ENCODE peak calls at places on chromosomes 4 and X, in four cellular contexts. F is SK-N-SH, G is GM12878, K is K562. N is an unnamed sample.

GRCh38 chrX:12709047-12709446 is 82.2 kb upstream of the PRPS2 start:
- DNase-seq in F (no peak), G (no peak), K (no peak), N (no peak)

GRCh38 chr4:133355636-133356035 is 206.5 kb downstream of the PCDH10 start:
- DNase-seq in F (no peak), G (no peak), K (no peak), N (peak; percentile 0)

GRCh38 chr4:40887690-40888089 is 137.9 kb downstream of the NSUN7 start:
- DNase-seq in F (no peak), G (no peak), K (no peak), N (no peak)

GRCh38 chr4:80073362-80074008 is 456 bp upstream of the ANTXR2 start:
- DNase-seq in F (no peak), G (peak; percentile 41), K (peak; percentile 74), N (no peak)

GRCh38 chrX:1906028-1906427 is 291.2 kb downstream of the ASMT start:
- DNase-seq in F (no peak), G (no peak), K (no peak), N (no peak)

GRCh38 chrX:19183777-19184485 is 61.7 kb upstream of the ADGRG2 start:
- DNase-seq in F (no peak), G (no peak), K (no peak), N (no peak)

GRCh38 chr4:65665951-65666523 is 4.3 kb downstream of the EPHA5 start:
- DNase-seq in F (no peak), G (no peak), K (no peak), N (no peak)

GRCh38 chr4:8308144-8308543 is 38.6 kb downstream of the HTRA3 start:
- DNase-seq in F (no peak), G (no peak), K (no peak), N (no peak)

GRCh38 chrX:25858273-25858880 is 279.8 kb upstream of the MAGEB18 start:
- DNase-seq in F (no peak), G (no peak), K (no peak), N (no peak)

GRCh38 chr4:109029987-109030386 is 267.1 kb upstream of the ETNPPL start:
- DNase-seq in F (no peak), G (no peak), K (no peak), N (no peak)

GRCh38 chrX:71846429-71846828 is 64.2 kb upstream of the NHSL2 start:
- DNase-seq in F (no peak), G (no peak), K (no peak), N (peak; percentile 0)

GRCh38 chrX:148609766-148610698 is 109.6 kb downstream of the AFF2 start:
- DNase-seq in F (no peak), G (peak; percentile 40), K (no peak), N (no peak)

GRCh38 chrX:24498975-24499374 is 33.9 kb downstream of the PDK3 start:
- DNase-seq in F (peak; percentile 30), G (no peak), K (no peak), N (no peak)

GRCh38 chrX:115560211-115560977 is 580 bp upstream of the PLS3 start:
- DNase-seq in F (no peak), G (no peak), K (no peak), N (peak; percentile 63)

GRCh38 chrX:9340619-9341304 is 124.1 kb upstream of the TBL1X start:
- DNase-seq in F (peak; percentile 12), G (peak; percentile 5), K (no peak), N (no peak)

GRCh38 chr4:2796261-2797187 is 3.6 kb downstream of the SH3BP2 start:
- DNase-seq in F (peak; percentile 29), G (no peak), K (no peak), N (no peak)

GRCh38 chrX:38233891-38234807 is 13.5 kb upstream of the SRPX start:
- DNase-seq in F (no peak), G (no peak), K (no peak), N (no peak)

GRCh38 chrX:18722500-18723071 is 15.1 kb downstream of the PPEF1 start:
- DNase-seq in F (no peak), G (no peak), K (no peak), N (no peak)

GRCh38 chr4:185282968-185283367 is 73.6 kb downstream of the SNX25 start:
- DNase-seq in F (no peak), G (no peak), K (peak; percentile 18), N (no peak)

GRCh38 chrX:356385-357034 is 30.2 kb downstream of the PPP2R3B start:
- DNase-seq in F (no peak), G (no peak), K (no peak), N (no peak)

GRCh38 chr4:679571-680083 is 5.3 kb downstream of the MYL5 start:
- DNase-seq in F (no peak), G (no peak), K (no peak), N (no peak)

GRCh38 chr4:149690726-149691125 is 124.9 kb downstream of the IQCM start:
- DNase-seq in F (no peak), G (no peak), K (no peak), N (no peak)

GRCh38 chr4:48180234-48180633 is 46.2 kb upstream of the TXK start:
- DNase-seq in F (no peak), G (no peak), K (no peak), N (no peak)

GRCh38 chrX:38149016-38149415 is 71.7 kb downstream of the SRPX start:
- DNase-seq in F (no peak), G (no peak), K (no peak), N (no peak)

GRCh38 chr4:38160487-38161207 is 200.4 kb downstream of the PTTG2 start:
- DNase-seq in F (no peak), G (peak; percentile 69), K (no peak), N (peak; percentile 98)

GRCh38 chr4:182928061-182928460 is 10.9 kb upstream of the DCTD start:
- DNase-seq in F (no peak), G (no peak), K (no peak), N (no peak)

GRCh38 chr4:71296945-71297344 is 41.9 kb upstream of the SLC4A4 start:
- DNase-seq in F (no peak), G (no peak), K (no peak), N (no peak)

GRCh38 chr4:71292228-71292627 is 46.6 kb upstream of the SLC4A4 start:
- DNase-seq in F (no peak), G (no peak), K (no peak), N (no peak)

GRCh38 chr4:71294301-71294700 is 44.5 kb upstream of the SLC4A4 start:
- DNase-seq in F (no peak), G (no peak), K (no peak), N (no peak)

GRCh38 chr4:71290481-71290880 is 48.3 kb upstream of the SLC4A4 start:
- DNase-seq in F (no peak), G (no peak), K (no peak), N (no peak)

GRCh38 chr4:71293705-71294104 is 45.1 kb upstream of the SLC4A4 start:
- DNase-seq in F (no peak), G (no peak), K (no peak), N (no peak)
- TF ChIP-seq SMC3 in F (no peak), G (no peak), K (no peak), N (no peak)

GRCh38 chrX:136179133-136179532 is 31.8 kb downstream of the FHL1 start:
- DNase-seq in F (no peak), G (no peak), K (no peak), N (no peak)

GRCh38 chrX:136182394-136182793 is 35.1 kb downstream of the FHL1 start:
- DNase-seq in F (no peak), G (no peak), K (no peak), N (no peak)

GRCh38 chrX:136171420-136171819 is 24.1 kb downstream of the FHL1 start:
- DNase-seq in F (no peak), G (no peak), K (no peak), N (no peak)

DNA sequence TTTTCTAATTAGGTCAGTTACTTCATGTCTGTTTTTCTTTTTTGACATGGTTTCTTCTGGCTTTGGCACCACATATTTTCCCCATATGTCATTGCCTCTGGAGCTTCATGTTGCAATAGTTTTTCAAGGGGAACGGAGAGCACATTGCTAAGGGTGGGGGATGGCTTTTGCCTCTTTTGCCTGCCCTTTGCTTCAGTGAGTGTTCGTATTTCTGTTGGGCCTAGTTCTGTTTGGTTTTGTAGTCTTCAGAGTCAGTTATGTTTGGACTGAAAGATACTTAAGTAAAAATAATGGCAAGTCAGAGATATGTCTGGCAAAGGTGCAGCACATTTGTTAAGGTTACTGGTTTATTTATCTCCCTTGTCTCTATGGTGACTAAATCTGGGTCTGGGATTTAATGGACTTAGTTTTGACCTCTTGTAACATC is 29.1 kb downstream of the FHL1 start:
- DNase-seq in F (no peak), G (no peak), K (no peak), N (no peak)
- H3K27ac ChIP-seq in F (peak overlapping the region; percentile 47), G (no peak overlapping the region), K (no peak overlapping the region), N (no peak overlapping the region)

GRCh38 chr4:87032884-87033533 is 98.2 kb downstream of the AFF1 start:
- DNase-seq in F (no peak), G (no peak), K (no peak), N (peak; percentile 69)
- TF ChIP-seq POLR2AphosphoS5 in F (no peak), G (no peak), K (no peak), N (no peak)

GRCh38 chr4:67201334-67201733 is 344.0 kb downstream of the CENPC start:
- DNase-seq in F (no peak), G (no peak), K (no peak), N (no peak)

GRCh38 chr4:67198757-67199156 is 346.5 kb downstream of the CENPC start:
- DNase-seq in F (no peak), G (no peak), K (no peak), N (no peak)

GRCh38 chr4:67207941-67208441 is 337.3 kb downstream of the CENPC start:
- DNase-seq in F (no peak), G (no peak), K (no peak), N (no peak)

GRCh38 chr4:67204441-67204840 is 340.9 kb downstream of the CENPC start:
- DNase-seq in F (no peak), G (no peak), K (no peak), N (no peak)
- TF ChIP-seq SMC3 in F (no peak), G (no peak), K (no peak), N (no peak)

DNA sequence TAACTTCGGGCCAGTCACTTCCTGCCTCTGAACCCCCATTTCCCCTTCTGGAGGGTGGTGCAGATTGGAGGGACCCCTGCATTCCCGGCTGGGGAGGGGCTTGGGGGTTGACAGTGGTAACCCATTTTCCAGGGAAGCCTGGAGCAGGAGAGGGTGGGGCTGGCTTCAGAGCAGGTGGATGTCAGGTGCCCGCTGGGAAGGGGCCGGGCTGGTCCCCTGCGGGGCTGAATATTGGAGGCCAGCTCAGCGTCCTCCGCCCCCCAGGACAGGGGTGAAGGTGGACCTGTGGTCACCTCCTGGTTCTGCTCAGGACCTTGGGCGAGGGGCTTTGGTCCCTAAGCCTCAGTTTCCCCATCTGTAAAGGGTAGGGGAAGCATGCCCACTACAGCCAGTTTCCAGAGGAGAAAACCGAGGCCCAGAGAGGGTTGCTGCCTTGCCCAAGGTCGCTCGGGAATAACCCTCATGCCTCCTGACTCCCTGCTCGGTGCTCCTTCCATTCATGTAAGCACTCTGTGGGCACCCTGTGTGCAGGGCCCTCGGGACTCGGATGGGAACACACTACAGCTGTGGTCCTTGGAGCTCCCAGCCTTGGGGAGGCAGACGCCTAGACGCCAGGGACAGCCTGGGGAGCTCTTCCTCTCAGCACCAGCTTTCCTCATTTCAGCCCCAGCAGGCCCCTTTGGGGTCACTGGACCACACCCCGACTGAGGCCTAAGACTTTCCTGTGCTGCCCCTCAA is 683 bp downstream of the MAN2B2 start:
- DNase-seq in F (no peak), G (no peak), K (no peak), N (no peak)
- H3K27ac ChIP-seq in F (peak overlapping the region; percentile 70), G (peak overlapping the region; percentile 80), K (peak overlapping the region; percentile 58), N (peak overlapping the region; percentile 30)

GRCh38 chr4:146646601-146647000 is 7.9 kb downstream of the POU4F2 start:
- DNase-seq in F (peak; percentile 42), G (no peak), K (no peak), N (no peak)
- TF ChIP-seq POLR2AphosphoS5 in F (no peak), G (no peak), K (no peak), N (no peak)

N was measured in HepG2.